ENCODE peak calls at places on chromosomes 13 and 19, in ten cellular contexts. One of them, this sample, is unnamed.

GRCh38 chr19:34555447-34555846 is 73.9 kb downstream of the WTIP start:
- DNase-seq in heart right ventricle: no peak
- DNase-seq in upper lobe of right lung: no peak
- DNase-seq in mucosa of descending colon: no peak
- DNase-seq in vagina: no peak
- DNase-seq in gastrocnemius medialis: no peak
- DNase-seq in A549: peak; percentile 64
- DNase-seq in tibial artery: no peak
- DNase-seq in fibroblast of lung: no peak
- DNase-seq in heart left ventricle: no peak
- DNase-seq in this sample: no peak

GRCh38 chr13:110991991-110992508 is 77.2 kb upstream of the ANKRD10 start:
- DNase-seq in heart left ventricle: no peak
- DNase-seq in tibial artery: no peak
- DNase-seq in vagina: no peak
- DNase-seq in upper lobe of right lung: no peak
- DNase-seq in gastrocnemius medialis: no peak
- DNase-seq in heart right ventricle: no peak
- DNase-seq in fibroblast of lung: no peak
- DNase-seq in A549: no peak
- DNase-seq in mucosa of descending colon: no peak
- DNase-seq in this sample: no peak

GRCh38 chr13:45592758-45593157 is 22.8 kb downstream of the ERICH6B start:
- DNase-seq in fibroblast of lung: no peak
- DNase-seq in heart left ventricle: no peak
- DNase-seq in upper lobe of right lung: no peak
- DNase-seq in A549: no peak
- DNase-seq in vagina: no peak
- DNase-seq in gastrocnemius medialis: no peak
- DNase-seq in heart right ventricle: no peak
- DNase-seq in mucosa of descending colon: no peak
- DNase-seq in tibial artery: no peak
- DNase-seq in this sample: no peak

GRCh38 chr13:39913928-39914327 is 258.5 kb downstream of the COG6 start:
- DNase-seq in gastrocnemius medialis: peak; percentile 37
- DNase-seq in mucosa of descending colon: no peak
- DNase-seq in vagina: no peak
- DNase-seq in tibial artery: peak; percentile 61
- DNase-seq in upper lobe of right lung: no peak
- DNase-seq in fibroblast of lung: no peak
- DNase-seq in heart right ventricle: no peak
- DNase-seq in A549: no peak
- DNase-seq in heart left ventricle: no peak
- DNase-seq in this sample: peak; percentile 14

GRCh38 chr13:41614671-41615519 is 157.5 kb downstream of the RGCC start:
- DNase-seq in heart right ventricle: no peak
- DNase-seq in fibroblast of lung: peak; percentile 52
- DNase-seq in upper lobe of right lung: no peak
- DNase-seq in mucosa of descending colon: no peak
- DNase-seq in tibial artery: no peak
- DNase-seq in gastrocnemius medialis: no peak
- DNase-seq in vagina: no peak
- DNase-seq in heart left ventricle: no peak
- DNase-seq in A549: no peak
- DNase-seq in this sample: no peak

GRCh38 chr13:77457989-77458388 is 77.5 kb upstream of the SCEL start:
- DNase-seq in vagina: no peak
- DNase-seq in A549: no peak
- DNase-seq in tibial artery: no peak
- DNase-seq in heart right ventricle: no peak
- DNase-seq in upper lobe of right lung: no peak
- DNase-seq in gastrocnemius medialis: no peak
- DNase-seq in fibroblast of lung: no peak
- DNase-seq in mucosa of descending colon: no peak
- DNase-seq in heart left ventricle: no peak
- DNase-seq in this sample: no peak

GRCh38 chr13:113275387-113275786 is 21.7 kb upstream of the LAMP1 start:
- DNase-seq in vagina: no peak
- DNase-seq in tibial artery: no peak
- DNase-seq in upper lobe of right lung: no peak
- DNase-seq in gastrocnemius medialis: peak; percentile 37
- DNase-seq in heart right ventricle: no peak
- DNase-seq in heart left ventricle: peak; percentile 36
- DNase-seq in fibroblast of lung: peak; percentile 64
- DNase-seq in mucosa of descending colon: peak; percentile 59
- DNase-seq in A549: peak; percentile 53
- DNase-seq in this sample: peak; percentile 17

GRCh38 chr19:56538761-56539263 is at the start of gene ZFP28:
- DNase-seq in heart right ventricle: peak; percentile 89
- DNase-seq in gastrocnemius medialis: no peak
- DNase-seq in fibroblast of lung: no peak
- DNase-seq in tibial artery: peak; percentile 89
- DNase-seq in mucosa of descending colon: peak; percentile 83
- DNase-seq in vagina: no peak
- DNase-seq in heart left ventricle: peak; percentile 92
- DNase-seq in upper lobe of right lung: peak; percentile 90
- DNase-seq in A549: no peak
- DNase-seq in this sample: no peak

GRCh38 chr19:31627824-31628223 is 278.6 kb upstream of the TSHZ3 start:
- DNase-seq in A549: no peak
- DNase-seq in vagina: no peak
- DNase-seq in heart right ventricle: no peak
- DNase-seq in gastrocnemius medialis: no peak
- DNase-seq in fibroblast of lung: no peak
- DNase-seq in heart left ventricle: no peak
- DNase-seq in mucosa of descending colon: no peak
- DNase-seq in upper lobe of right lung: no peak
- DNase-seq in tibial artery: no peak
- DNase-seq in this sample: no peak

GRCh38 chr19:1945899-1946298 is 4.9 kb downstream of the CSNK1G2 start:
- DNase-seq in upper lobe of right lung: peak; percentile 72
- DNase-seq in gastrocnemius medialis: peak; percentile 28
- DNase-seq in heart left ventricle: no peak
- DNase-seq in fibroblast of lung: peak; percentile 7
- DNase-seq in mucosa of descending colon: peak; percentile 70
- DNase-seq in A549: peak; percentile 56
- DNase-seq in heart right ventricle: no peak
- DNase-seq in tibial artery: no peak
- DNase-seq in vagina: no peak
- DNase-seq in this sample: no peak

GRCh38 chr13:90696254-90696653 is 651.2 kb upstream of the MIR17HG start:
- DNase-seq in A549: peak; percentile 4
- DNase-seq in tibial artery: no peak
- DNase-seq in upper lobe of right lung: no peak
- DNase-seq in gastrocnemius medialis: no peak
- DNase-seq in vagina: no peak
- DNase-seq in heart left ventricle: no peak
- DNase-seq in mucosa of descending colon: no peak
- DNase-seq in fibroblast of lung: peak; percentile 86
- DNase-seq in heart right ventricle: no peak
- DNase-seq in this sample: no peak

DNA sequence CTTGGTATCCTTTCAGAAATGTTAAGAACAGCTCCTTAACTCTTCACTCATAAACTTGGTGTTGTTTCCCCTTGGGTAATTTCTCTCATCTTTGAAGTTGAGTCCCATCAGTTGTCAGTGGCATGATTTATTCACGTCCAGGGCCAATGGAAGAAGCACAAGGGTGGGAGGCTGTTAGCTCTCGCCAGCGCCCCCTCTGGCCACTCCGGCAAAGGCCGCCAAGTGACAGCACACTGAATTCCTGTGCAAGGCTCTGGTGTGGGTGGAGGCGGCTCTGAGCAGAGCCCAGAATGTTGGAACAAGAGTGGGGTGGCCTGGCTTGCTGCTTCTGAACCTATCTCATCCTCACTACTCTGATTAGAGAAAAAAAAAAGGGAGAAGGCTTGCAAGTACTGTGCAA is 13.1 kb upstream of the MEDAG start:
- DNase-seq in upper lobe of right lung: no peak
- DNase-seq in heart left ventricle: peak; percentile 57
- DNase-seq in A549: peak; percentile 53
- DNase-seq in gastrocnemius medialis: peak; percentile 78
- DNase-seq in tibial artery: peak; percentile 84
- DNase-seq in heart right ventricle: peak; percentile 57
- DNase-seq in mucosa of descending colon: peak; percentile 17
- DNase-seq in vagina: peak; percentile 28
- DNase-seq in fibroblast of lung: peak; percentile 56
- DNase-seq in this sample: no peak
- TF ChIP-seq CTCF in upper lobe of right lung: peak; percentile 31
- TF ChIP-seq CTCF in heart left ventricle: peak; percentile 29
- TF ChIP-seq CTCF in A549: peak; percentile 10
- TF ChIP-seq CTCF in gastrocnemius medialis: no peak
- TF ChIP-seq CTCF in tibial artery: peak; percentile 33
- TF ChIP-seq CTCF in heart right ventricle: peak; percentile 33
- TF ChIP-seq CTCF in mucosa of descending colon: no peak
- TF ChIP-seq CTCF in vagina: no peak
- TF ChIP-seq CTCF in fibroblast of lung: peak; percentile 48
- TF ChIP-seq CTCF in this sample: peak; percentile 67

GRCh38 chr13:59111711-59112110 is 1052.0 kb downstream of the DIAPH3 start:
- DNase-seq in tibial artery: no peak
- DNase-seq in vagina: no peak
- DNase-seq in A549: no peak
- DNase-seq in gastrocnemius medialis: no peak
- DNase-seq in heart left ventricle: no peak
- DNase-seq in upper lobe of right lung: no peak
- DNase-seq in heart right ventricle: no peak
- DNase-seq in fibroblast of lung: peak; percentile 92
- DNase-seq in mucosa of descending colon: no peak
- DNase-seq in this sample: no peak

GRCh38 chr13:59112375-59112774 is 1051.4 kb downstream of the DIAPH3 start:
- DNase-seq in fibroblast of lung: peak; percentile 100
- DNase-seq in heart left ventricle: no peak
- DNase-seq in A549: peak; percentile 1
- DNase-seq in tibial artery: no peak
- DNase-seq in gastrocnemius medialis: peak; percentile 19
- DNase-seq in vagina: no peak
- DNase-seq in upper lobe of right lung: no peak
- DNase-seq in heart right ventricle: no peak
- DNase-seq in mucosa of descending colon: peak; percentile 29
- DNase-seq in this sample: no peak
- H3K4me3 ChIP-seq in fibroblast of lung: no peak overlapping the region
- H3K4me3 ChIP-seq in heart left ventricle: no peak overlapping the region
- H3K4me3 ChIP-seq in A549: no peak overlapping the region
- H3K4me3 ChIP-seq in tibial artery: no peak overlapping the region
- H3K4me3 ChIP-seq in gastrocnemius medialis: no peak overlapping the region
- H3K4me3 ChIP-seq in vagina: no peak overlapping the region
- H3K4me3 ChIP-seq in upper lobe of right lung: no peak overlapping the region
- H3K4me3 ChIP-seq in heart right ventricle: no peak overlapping the region
- H3K4me3 ChIP-seq in mucosa of descending colon: no peak overlapping the region
- H3K4me3 ChIP-seq in this sample: no peak overlapping the region

GRCh38 chr13:26929971-26930730 is 169.6 kb upstream of the GPR12 start:
- DNase-seq in vagina: peak; percentile 43
- DNase-seq in mucosa of descending colon: peak; percentile 72
- DNase-seq in heart left ventricle: peak; percentile 58
- DNase-seq in gastrocnemius medialis: peak; percentile 15
- DNase-seq in A549: peak; percentile 56
- DNase-seq in fibroblast of lung: peak; percentile 56
- DNase-seq in upper lobe of right lung: peak; percentile 81
- DNase-seq in tibial artery: no peak
- DNase-seq in heart right ventricle: peak; percentile 76
- DNase-seq in this sample: no peak
- TF ChIP-seq CTCF in vagina: peak; percentile 85
- TF ChIP-seq CTCF in mucosa of descending colon: peak; percentile 89
- TF ChIP-seq CTCF in heart left ventricle: peak; percentile 96
- TF ChIP-seq CTCF in gastrocnemius medialis: peak; percentile 85
- TF ChIP-seq CTCF in A549: peak; percentile 73
- TF ChIP-seq CTCF in fibroblast of lung: peak; percentile 85
- TF ChIP-seq CTCF in upper lobe of right lung: peak; percentile 98
- TF ChIP-seq CTCF in tibial artery: peak; percentile 92
- TF ChIP-seq CTCF in heart right ventricle: peak; percentile 96
- TF ChIP-seq CTCF in this sample: peak; percentile 94

GRCh38 chr19:22783651-22784050 is 300 bp downstream of the ZNF99 start:
- DNase-seq in upper lobe of right lung: no peak
- DNase-seq in heart right ventricle: peak; percentile 11
- DNase-seq in fibroblast of lung: no peak
- DNase-seq in heart left ventricle: peak; percentile 35
- DNase-seq in A549: no peak
- DNase-seq in tibial artery: no peak
- DNase-seq in vagina: no peak
- DNase-seq in gastrocnemius medialis: no peak
- DNase-seq in mucosa of descending colon: no peak
- DNase-seq in this sample: no peak
- H3K4me3 ChIP-seq in upper lobe of right lung: peak overlapping the region; percentile 36
- H3K4me3 ChIP-seq in heart right ventricle: peak overlapping the region; percentile 70
- H3K4me3 ChIP-seq in fibroblast of lung: no peak overlapping the region
- H3K4me3 ChIP-seq in heart left ventricle: peak overlapping the region; percentile 59
- H3K4me3 ChIP-seq in A549: no peak overlapping the region
- H3K4me3 ChIP-seq in tibial artery: peak overlapping the region; percentile 39
- H3K4me3 ChIP-seq in vagina: peak overlapping the region; percentile 43
- H3K4me3 ChIP-seq in gastrocnemius medialis: peak overlapping the region; percentile 37
- H3K4me3 ChIP-seq in mucosa of descending colon: no peak overlapping the region
- H3K4me3 ChIP-seq in this sample: no peak overlapping the region

GRCh38 chr19:44694184-44694579 is 4.8 kb upstream of the CEACAM16 start:
- DNase-seq in heart right ventricle: no peak
- DNase-seq in tibial artery: no peak
- DNase-seq in mucosa of descending colon: no peak
- DNase-seq in vagina: no peak
- DNase-seq in A549: no peak
- DNase-seq in fibroblast of lung: no peak
- DNase-seq in upper lobe of right lung: no peak
- DNase-seq in heart left ventricle: no peak
- DNase-seq in gastrocnemius medialis: no peak
- DNase-seq in this sample: no peak
- TF ChIP-seq CTCF in heart right ventricle: no peak
- TF ChIP-seq CTCF in tibial artery: no peak
- TF ChIP-seq CTCF in mucosa of descending colon: no peak
- TF ChIP-seq CTCF in vagina: no peak
- TF ChIP-seq CTCF in A549: peak; percentile 41
- TF ChIP-seq CTCF in fibroblast of lung: peak; percentile 18
- TF ChIP-seq CTCF in upper lobe of right lung: peak; percentile 20
- TF ChIP-seq CTCF in heart left ventricle: peak; percentile 14
- TF ChIP-seq CTCF in gastrocnemius medialis: no peak
- TF ChIP-seq CTCF in this sample: peak; percentile 25

This sample was measured in AG09309.